ENCODE peak calls at places on chromosomes 11 and 22, in five cellular contexts. W is heart right ventricle, U is GM03348, T is renal cortical epithelial cell, E is NCI-H2081. O is an unnamed sample.

GRCh38 chr22:32587449-32587848 is 112.8 kb downstream of the FBXO7 start:
- DNase-seq in U (no peak), E (no peak), T (no peak), W (peak; percentile 29), O (no peak)

GRCh38 chr11:117796456-117797428 is at the start of gene DSCAML1:
- DNase-seq in U (peak; percentile 31), E (no peak), T (no peak), W (peak; percentile 43), O (no peak)

GRCh38 chr11:58334708-58335107 is 24.2 kb downstream of the OR5B17 start:
- DNase-seq in E (no peak), T (peak; percentile 84), U (peak; percentile 65), W (no peak), O (no peak)

GRCh38 chr22:41947181-41948080 is 479 bp upstream of the CENPM start:
- DNase-seq in E (no peak), W (no peak), T (no peak), U (no peak), O (no peak)

GRCh38 chr11:35035894-35036408 is 103.0 kb upstream of the CD44 start:
- DNase-seq in T (peak; percentile 89), E (no peak), U (peak; percentile 80), W (no peak), O (no peak)

GRCh38 chr22:19477321-19478085 is 1.5 kb downstream of the UFD1 start:
- DNase-seq in U (no peak), T (peak; percentile 15), W (no peak), E (no peak), O (no peak)

GRCh38 chr11:46273511-46274205 is 3.8 kb upstream of the CREB3L1 start:
- DNase-seq in W (no peak), E (peak; percentile 69), U (peak; percentile 23), T (no peak), O (peak; percentile 81)

GRCh38 chr11:8744423-8744822 is 61.8 kb downstream of the RPL27A start:
- DNase-seq in T (peak; percentile 79), U (no peak), E (no peak), W (no peak), O (no peak)

GRCh38 chr11:119509277-119509841 is 86.4 kb upstream of the THY1 start:
- DNase-seq in T (no peak), U (peak; percentile 63), W (no peak), E (no peak), O (no peak)

GRCh38 chr11:32829157-32829679 is 509 bp upstream of the PRRG4 start:
- DNase-seq in U (no peak), W (no peak), T (peak; percentile 57), E (no peak), O (no peak)